ENCODE peak calls at places on chromosomes 16 and 17, in six cellular contexts. B is CD8-positive, alpha-beta T cell; Z is effector memory CD4-positive, alpha-beta T cell; T is right lobe of liver; K is astrocyte of the spinal cord; C is AG09309. S is an unnamed sample.

GRCh38 chr16:2744711-2745110 is 7.7 kb upstream of the SRRM2 start:
- DNase-seq in B (no peak), Z (no peak), T (no peak), K (no peak), C (no peak), S (no peak)

GRCh38 chr16:1791943-1792812 is 1.3 kb downstream of the IGFALS start:
- DNase-seq in B (no peak), Z (no peak), T (peak), K (no peak), C (no peak), S (peak)

GRCh38 chr17:73283841-73284282 is 22.2 kb upstream of the CPSF4L start:
- DNase-seq in B (no peak), Z (no peak), T (no peak), K (no peak), C (no peak), S (no peak)

GRCh38 chr16:49849709-49850108 is 6.2 kb downstream of the ZNF423 start:
- DNase-seq in B (no peak), Z (no peak), T (no peak), K (no peak), C (no peak), S (no peak)

GRCh38 chr16:28935924-28936783 is 4.4 kb downstream of the CD19 start:
- DNase-seq in B (peak), Z (peak), T (peak), K (peak), C (no peak), S (peak)

GRCh38 chr16:28297784-28298510 is 5.6 kb downstream of the SBK1 start:
- DNase-seq in B (no peak), Z (no peak), T (no peak), K (no peak), C (no peak), S (no peak)

GRCh38 chr17:74218436-74218835 is 5.1 kb downstream of the TTYH2 start:
- DNase-seq in B (no peak), Z (no peak), T (no peak), K (no peak), C (no peak), S (no peak)

GRCh38 chr17:81332949-81333570 is 38.0 kb upstream of the SLC38A10 start:
- DNase-seq in B (no peak), Z (no peak), T (no peak), K (no peak), C (no peak), S (no peak)

GRCh38 chr16:168424-168823 is 2.6 kb downstream of the HBM start:
- DNase-seq in B (no peak), Z (no peak), T (no peak), K (no peak), C (no peak), S (peak)

GRCh38 chr16:85687651-85688471 is 893 bp downstream of the GINS2 start:
- DNase-seq in B (no peak), Z (no peak), T (no peak), K (no peak), C (no peak), S (peak)

GRCh38 chr17:68973098-68973929 is 18.1 kb upstream of the ABCA8 start:
- DNase-seq in B (no peak), Z (no peak), T (no peak), K (peak), C (no peak), S (no peak)

GRCh38 chr17:8155341-8156173 is 3.4 kb upstream of the PER1 start:
- DNase-seq in B (no peak), Z (no peak), T (no peak), K (no peak), C (no peak), S (peak)

GRCh38 chr17:31492880-31493655 is 101.6 kb downstream of the RAB11FIP4 start:
- DNase-seq in B (peak), Z (peak), T (no peak), K (no peak), C (no peak), S (no peak)

GRCh38 chr17:29079433-29079832 is 36.5 kb downstream of the PIPOX start:
- DNase-seq in B (no peak), Z (no peak), T (no peak), K (no peak), C (no peak), S (no peak)

GRCh38 chr16:88002211-88002610 is 51.0 kb downstream of the BANP start:
- DNase-seq in B (no peak), Z (no peak), T (no peak), K (no peak), C (no peak), S (no peak)

GRCh38 chr16:14095883-14096551 is 24.9 kb downstream of the MRTFB start:
- DNase-seq in B (no peak), Z (no peak), T (no peak), K (no peak), C (no peak), S (no peak)

GRCh38 chr17:50219939-50220465 is 18.6 kb upstream of the COL1A1 start:
- DNase-seq in B (no peak), Z (no peak), T (no peak), K (peak), C (no peak), S (peak)

GRCh38 chr17:44581868-44582267 is 24.6 kb downstream of the FZD2 start:
- DNase-seq in B (no peak), Z (no peak), T (no peak), K (no peak), C (no peak), S (no peak)

GRCh38 chr16:10870137-10870776 is 6.7 kb upstream of the CIITA start:
- DNase-seq in B (no peak), Z (no peak), T (no peak), K (no peak), C (no peak), S (no peak)

GRCh38 chr17:80594666-80595269 is 50.1 kb downstream of the RPTOR start:
- DNase-seq in B (no peak), Z (no peak), T (no peak), K (no peak), C (no peak), S (no peak)

GRCh38 chr16:58102665-58103427 is 26.3 kb downstream of the CFAP20 start:
- DNase-seq in B (no peak), Z (no peak), T (no peak), K (no peak), C (no peak), S (peak)

GRCh38 chr17:27475070-27475673 is 18.9 kb downstream of the KSR1 start:
- DNase-seq in B (no peak), Z (no peak), T (no peak), K (no peak), C (no peak), S (no peak)

GRCh38 chr16:68190745-68191510 is 45.0 kb downstream of the ESRP2 start:
- DNase-seq in B (no peak), Z (no peak), T (no peak), K (no peak), C (no peak), S (no peak)

GRCh38 chr17:44961921-44962350 is 6.2 kb downstream of the C1QL1 start:
- DNase-seq in B (no peak), Z (no peak), T (no peak), K (no peak), C (no peak), S (no peak)

GRCh38 chr17:1765576-1765975 is 3.7 kb downstream of the SERPINF1 start:
- DNase-seq in B (no peak), Z (no peak), T (no peak), K (no peak), C (no peak), S (no peak)

GRCh38 chr17:4796550-4796915 is 569 bp downstream of the PSMB6 start:
- DNase-seq in B (no peak), Z (no peak), T (no peak), K (peak), C (no peak), S (no peak)

GRCh38 chr17:44900894-44901293 is 1.6 kb upstream of the EFTUD2 start:
- DNase-seq in B (no peak), Z (no peak), T (no peak), K (peak), C (peak), S (no peak)

GRCh38 chr17:77618173-77618572 is 340.3 kb upstream of the TNRC6C start:
- DNase-seq in B (no peak), Z (no peak), T (peak), K (no peak), C (no peak), S (no peak)
- H3K4me3 ChIP-seq in B (no peak), Z (no peak), T (no peak), K (no peak), C (no peak), S (no peak)

GRCh38 chr16:78310196-78310595 is 210.7 kb downstream of the WWOX start:
- DNase-seq in B (no peak), Z (no peak), T (no peak), K (no peak), C (no peak), S (no peak)
- H3K4me3 ChIP-seq in B (no peak), Z (no peak), T (no peak), K (no peak), C (no peak), S (no peak)

GRCh38 chr17:58415371-58416055 is 1.8 kb downstream of the RNF43 start:
- DNase-seq in B (no peak), Z (no peak), T (peak), K (no peak), C (no peak), S (no peak)
- H3K4me3 ChIP-seq in B (no peak), Z (no peak), T (no peak), K (no peak), C (no peak), S (peak)

DNA sequence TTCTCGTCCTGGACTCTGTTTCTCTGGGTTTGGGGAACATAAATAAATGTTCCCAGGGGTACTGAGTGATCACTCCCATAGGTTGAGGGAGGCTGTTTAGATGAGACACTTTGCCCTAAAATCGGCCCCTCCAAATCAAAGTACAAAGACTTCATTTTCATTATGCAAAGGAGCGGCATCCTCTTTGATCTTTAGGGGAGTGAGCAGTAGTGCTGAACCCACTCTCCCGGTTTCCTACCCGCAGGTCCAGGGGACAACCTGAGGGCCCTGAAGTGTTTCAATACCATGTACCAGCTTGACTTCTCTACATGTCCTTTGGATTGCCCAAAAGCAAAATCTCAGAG is 3.6 kb downstream of the HOXB6 start:
- DNase-seq in B (no peak), Z (no peak), T (no peak), K (no peak), C (no peak), S (no peak)
- H3K4me3 ChIP-seq in B (no peak), Z (no peak), T (no peak), K (peak), C (no peak), S (no peak)

GRCh38 chr17:17051791-17052461 is 9.7 kb downstream of the MPRIP start:
- DNase-seq in B (no peak), Z (no peak), T (peak), K (no peak), C (no peak), S (peak)
- H3K4me3 ChIP-seq in B (no peak), Z (no peak), T (no peak), K (no peak), C (no peak), S (no peak)

GRCh38 chr16:86997058-86997457 is 320.1 kb downstream of the C16orf95 start:
- DNase-seq in B (no peak), Z (no peak), T (peak), K (no peak), C (no peak), S (no peak)

GRCh38 chr16:87003414-87003755 is 313.8 kb downstream of the C16orf95 start:
- DNase-seq in B (no peak), Z (no peak), T (peak), K (peak), C (no peak), S (no peak)

GRCh38 chr16:86998196-86999001 is 318.8 kb downstream of the C16orf95 start:
- DNase-seq in B (no peak), Z (no peak), T (peak), K (no peak), C (no peak), S (no peak)

GRCh38 chr16:87002717-87003413 is 314.3 kb downstream of the C16orf95 start:
- DNase-seq in B (no peak), Z (no peak), T (peak), K (peak), C (peak), S (no peak)

DNA sequence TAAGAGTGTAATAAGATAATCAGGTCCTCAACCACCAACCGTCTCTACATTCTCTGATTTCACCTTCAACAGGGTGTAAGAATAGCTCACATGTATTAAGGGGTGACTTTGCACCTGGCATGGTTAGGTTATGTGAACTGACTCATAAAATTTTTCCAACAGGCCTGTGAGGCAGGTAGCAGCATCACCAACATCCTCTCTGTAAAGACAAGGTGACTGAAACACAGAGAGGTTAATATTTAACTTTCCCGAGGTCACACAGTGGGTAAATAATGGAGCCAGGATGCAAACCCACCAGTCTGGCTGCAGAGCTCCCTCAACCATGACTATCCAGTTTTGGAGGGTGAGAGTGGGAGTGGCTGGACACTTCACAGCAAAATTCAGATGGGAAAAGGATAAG is 317.2 kb downstream of the C16orf95 start:
- DNase-seq in B (no peak), Z (no peak), T (no peak), K (no peak), C (no peak), S (no peak)
- H3K4me3 ChIP-seq in B (no peak), Z (no peak), T (no peak), K (no peak), C (no peak), S (no peak)